ENCODE peak calls at places on chromosomes 5 and 9, in five cellular contexts. One of them, this sample, is unnamed. For H3K9me3 and H3K4me1, the result is how much of the 10 kb centered on the place peaks cover.

GRCh38 chr5:57676228-57677098 is 193.9 kb upstream of the ACTBL2 start:
- DNase-seq in cardiac muscle cell: no peak
- DNase-seq in IMR-90: peak
- DNase-seq in heart left ventricle: no peak
- DNase-seq in PC-9: no peak
- DNase-seq in this sample: no peak

GRCh38 chr5:19018822-19019221 is 969.2 kb downstream of the CDH18 start:
- DNase-seq in cardiac muscle cell: peak
- DNase-seq in IMR-90: no peak
- DNase-seq in heart left ventricle: no peak
- DNase-seq in PC-9: no peak
- DNase-seq in this sample: no peak

GRCh38 chr9:126397056-126397455 is 70.4 kb downstream of the MVB12B start:
- DNase-seq in cardiac muscle cell: no peak
- DNase-seq in IMR-90: no peak
- DNase-seq in heart left ventricle: no peak
- DNase-seq in PC-9: no peak
- DNase-seq in this sample: no peak

GRCh38 chr5:135930949-135931295 is 23.9 kb downstream of the LECT2 start:
- DNase-seq in cardiac muscle cell: no peak
- DNase-seq in IMR-90: no peak
- DNase-seq in heart left ventricle: no peak
- DNase-seq in PC-9: no peak
- DNase-seq in this sample: peak

GRCh38 chr5:98989723-98990122 is 60.9 kb upstream of the CHD1 start:
- DNase-seq in cardiac muscle cell: no peak
- DNase-seq in IMR-90: no peak
- DNase-seq in heart left ventricle: no peak
- DNase-seq in PC-9: no peak
- DNase-seq in this sample: no peak

GRCh38 chr5:118220491-118220890 is 767.9 kb downstream of the DTWD2 start:
- DNase-seq in cardiac muscle cell: no peak
- DNase-seq in IMR-90: no peak
- DNase-seq in heart left ventricle: no peak
- DNase-seq in PC-9: no peak
- DNase-seq in this sample: no peak

GRCh38 chr9:73270967-73271722 is 119.5 kb downstream of the ANXA1 start:
- DNase-seq in cardiac muscle cell: no peak
- DNase-seq in IMR-90: peak
- DNase-seq in heart left ventricle: no peak
- DNase-seq in PC-9: peak
- DNase-seq in this sample: no peak

GRCh38 chr5:111099058-111099778 is 7.1 kb downstream of the WDR36 start:
- DNase-seq in cardiac muscle cell: no peak
- DNase-seq in IMR-90: peak
- DNase-seq in heart left ventricle: no peak
- DNase-seq in PC-9: no peak
- DNase-seq in this sample: no peak

GRCh38 chr5:93300309-93300923 is 280.6 kb downstream of the NR2F1-AS1 start:
- DNase-seq in cardiac muscle cell: no peak
- DNase-seq in IMR-90: no peak
- DNase-seq in heart left ventricle: no peak
- DNase-seq in PC-9: no peak
- DNase-seq in this sample: peak

GRCh38 chr9:70398145-70398556 is 16.3 kb downstream of the KLF9 start:
- DNase-seq in cardiac muscle cell: no peak
- DNase-seq in IMR-90: no peak
- DNase-seq in heart left ventricle: no peak
- DNase-seq in PC-9: no peak
- DNase-seq in this sample: no peak

GRCh38 chr9:87406545-87407166 is 91.0 kb upstream of the DAPK1 start:
- DNase-seq in cardiac muscle cell: no peak
- DNase-seq in IMR-90: no peak
- DNase-seq in heart left ventricle: no peak
- DNase-seq in PC-9: peak
- DNase-seq in this sample: no peak

DNA sequence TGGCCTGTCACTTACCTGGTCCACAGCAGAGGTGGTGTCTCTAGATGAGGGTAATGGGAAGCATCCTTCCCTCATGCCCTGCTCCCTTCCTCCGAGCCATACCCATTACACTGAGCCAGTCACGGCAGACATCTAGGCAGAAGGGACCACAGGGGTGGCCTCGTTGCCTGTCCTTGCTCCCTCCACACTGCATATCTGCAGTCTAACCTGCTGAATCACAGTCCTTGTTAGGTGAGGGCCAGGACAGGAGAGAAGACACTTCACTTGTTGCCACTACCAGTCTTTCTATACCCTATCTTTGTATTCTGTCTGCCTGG is 18.4 kb upstream of the SPINK4 start:
- DNase-seq in cardiac muscle cell: no peak
- DNase-seq in IMR-90: no peak
- DNase-seq in heart left ventricle: no peak
- DNase-seq in PC-9: no peak
- DNase-seq in this sample: no peak
- H3K9me3 ChIP-seq in cardiac muscle cell: under half
- H3K9me3 ChIP-seq in IMR-90: under half
- H3K9me3 ChIP-seq in heart left ventricle: under half
- H3K9me3 ChIP-seq in PC-9: under half
- H3K9me3 ChIP-seq in this sample: under half

DNA sequence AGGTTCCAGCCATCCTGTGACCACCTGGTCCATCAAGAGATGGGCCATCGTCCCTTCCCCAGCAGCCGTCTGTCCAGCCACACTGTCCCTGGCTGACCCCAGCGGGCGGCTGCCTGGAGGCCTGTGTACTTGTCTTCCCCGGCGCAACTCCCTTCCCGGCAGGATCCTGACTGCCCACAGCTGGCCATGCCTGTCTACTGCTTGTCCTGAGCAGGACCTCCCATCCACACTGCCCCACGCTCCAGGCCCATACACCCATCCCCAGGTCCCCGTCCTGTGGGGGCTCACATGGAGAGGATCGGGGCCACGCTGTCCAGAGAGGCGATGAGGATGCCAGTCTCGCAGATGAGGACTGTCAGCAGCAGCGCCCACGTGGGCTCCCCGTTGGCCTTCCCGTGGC is 35.5 kb downstream of the SLC12A7 start:
- DNase-seq in cardiac muscle cell: no peak
- DNase-seq in IMR-90: no peak
- DNase-seq in heart left ventricle: no peak
- DNase-seq in PC-9: no peak
- DNase-seq in this sample: no peak
- H3K4me1 ChIP-seq in cardiac muscle cell: under half
- H3K4me1 ChIP-seq in IMR-90: under half
- H3K4me1 ChIP-seq in heart left ventricle: under half
- H3K4me1 ChIP-seq in PC-9: under half
- H3K4me1 ChIP-seq in this sample: under half

DNA sequence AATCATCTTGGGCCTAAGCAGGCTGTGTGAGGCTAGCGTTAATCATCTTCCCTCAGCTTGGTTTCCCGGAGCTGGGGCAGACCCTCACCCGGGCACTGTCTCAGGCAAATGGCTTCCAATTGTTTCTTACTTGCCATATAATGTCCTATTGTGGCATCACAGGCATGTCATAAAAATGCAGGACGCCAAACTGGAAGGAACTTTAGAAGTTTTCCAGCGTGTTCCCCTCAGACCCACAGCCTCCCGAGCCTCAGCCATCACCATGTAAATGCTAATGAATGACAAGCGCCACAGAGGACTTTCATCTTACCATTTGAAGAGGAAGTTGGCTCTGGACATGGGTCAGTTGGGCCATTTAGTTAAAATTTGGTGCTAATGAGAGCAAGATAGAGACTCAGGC is 143.0 kb upstream of the IRX1 start:
- DNase-seq in cardiac muscle cell: no peak
- DNase-seq in IMR-90: no peak
- DNase-seq in heart left ventricle: no peak
- DNase-seq in PC-9: no peak
- DNase-seq in this sample: no peak
- H3K9me3 ChIP-seq in cardiac muscle cell: under half
- H3K9me3 ChIP-seq in IMR-90: under half
- H3K9me3 ChIP-seq in heart left ventricle: under half
- H3K9me3 ChIP-seq in PC-9: under half
- H3K9me3 ChIP-seq in this sample: under half

DNA sequence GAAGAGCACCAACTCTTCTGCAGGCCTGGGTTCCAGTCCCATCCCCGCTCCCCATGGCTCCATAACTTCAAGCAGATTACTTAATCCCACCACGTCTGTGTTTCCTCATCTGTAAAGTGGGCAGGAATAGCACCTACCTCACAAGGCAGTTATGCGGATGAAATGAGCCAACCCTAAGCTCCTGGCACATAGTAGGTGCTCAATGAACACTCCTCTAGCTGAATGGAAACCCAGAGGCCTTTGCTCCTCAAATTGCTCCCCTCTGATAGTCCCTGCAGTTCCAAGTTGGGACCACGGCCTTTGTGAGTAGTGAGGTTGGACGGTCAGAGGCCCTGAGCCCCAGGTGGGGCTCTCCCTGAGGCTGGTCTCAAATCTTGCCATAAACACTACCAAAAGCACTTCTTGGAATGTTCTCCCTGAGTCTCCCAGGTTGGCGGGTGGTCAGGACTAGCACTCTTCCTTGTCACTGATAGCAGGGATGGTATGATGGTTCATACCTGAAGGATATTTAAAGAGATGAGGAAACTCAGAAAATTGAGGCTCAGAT is 35.5 kb upstream of the SYNPO start:
- DNase-seq in cardiac muscle cell: no peak
- DNase-seq in IMR-90: no peak
- DNase-seq in heart left ventricle: peak
- DNase-seq in PC-9: no peak
- DNase-seq in this sample: no peak
- H3K4me1 ChIP-seq in cardiac muscle cell: under half
- H3K4me1 ChIP-seq in IMR-90: under half
- H3K4me1 ChIP-seq in heart left ventricle: half or more
- H3K4me1 ChIP-seq in PC-9: under half
- H3K4me1 ChIP-seq in this sample: under half